ENCODE peak calls at places on chromosomes 6 and 20, in four cellular contexts. N is OCI-LY7, D is PC-9, Q is IMR-90. I is an unnamed sample.

GRCh38 chr6:99393366-99393697 is 663 bp downstream of the COQ3 start:
- DNase-seq in N (no peak), D (no peak), Q (no peak), I (no peak)

GRCh38 chr20:2421247-2421646 is 40.5 kb downstream of the TGM6 start:
- DNase-seq in N (no peak), D (no peak), Q (no peak), I (no peak)

GRCh38 chr20:42530855-42531674 is 658.6 kb downstream of the PTPRT start:
- DNase-seq in N (peak; percentile 40), Q (no peak), D (peak; percentile 1), I (no peak)

GRCh38 chr6:110125361-110125760 is 54.1 kb downstream of the WASF1 start:
- DNase-seq in N (no peak), Q (no peak), D (no peak), I (no peak)

GRCh38 chr6:169656626-169657610 is 44.9 kb downstream of the WDR27 start:
- DNase-seq in N (no peak), Q (no peak), D (no peak), I (no peak)

GRCh38 chr20:25022680-25023079 is 30.1 kb upstream of the APMAP start:
- DNase-seq in N (no peak), D (peak; percentile 90), Q (no peak), I (no peak)

GRCh38 chr20:21706345-21707195 is 1.1 kb downstream of the PAX1 start:
- DNase-seq in N (no peak), Q (no peak), D (no peak), I (no peak)

GRCh38 chr6:112502348-112503130 is 155.4 kb downstream of the RFPL4B start:
- DNase-seq in D (no peak), N (no peak), Q (peak; percentile 41), I (no peak)

GRCh38 chr6:127266892-127267741 is 453 bp downstream of the RNF146 start:
- DNase-seq in D (no peak), Q (peak; percentile 32), N (peak; percentile 73), I (peak; percentile 15)

GRCh38 chr20:11204926-11205768 is 531.3 kb upstream of the JAG1 start:
- DNase-seq in N (peak; percentile 50), D (peak; percentile 54), Q (peak; percentile 71), I (peak; percentile 10)

GRCh38 chr6:125981566-125982185 is 4.7 kb upstream of the TRMT11 start:
- DNase-seq in Q (peak; percentile 64), D (no peak), N (no peak), I (no peak)

GRCh38 chr6:2450546-2450945 is 205.1 kb upstream of the GMDS start:
- DNase-seq in N (no peak), Q (no peak), D (peak; percentile 19), I (no peak)

GRCh38 chr20:19802492-19803158 is 44.6 kb downstream of the RIN2 start:
- DNase-seq in N (no peak), Q (peak; percentile 39), D (peak; percentile 59), I (no peak)

GRCh38 chr20:31515775-31516107 is 1.5 kb downstream of the HM13 start:
- DNase-seq in N (peak; percentile 6), D (no peak), Q (no peak), I (no peak)

GRCh38 chr20:8254911-8255582 is 123.0 kb downstream of the PLCB1 start:
- DNase-seq in Q (peak; percentile 82), D (no peak), N (no peak), I (no peak)

GRCh38 chr6:69816569-69816968 is 19.8 kb upstream of the LMBRD1 start:
- DNase-seq in Q (no peak), D (no peak), N (peak; percentile 60), I (no peak)

GRCh38 chr6:99185525-99185924 is 163.9 kb downstream of the FAXC start:
- DNase-seq in N (no peak), Q (no peak), D (no peak), I (no peak)

GRCh38 chr6:18343741-18344140 is 43.4 kb upstream of the RNF144B start:
- DNase-seq in N (no peak), D (no peak), Q (peak; percentile 95), I (no peak)

GRCh38 chr6:100134297-100134696 is 140.3 kb upstream of the MCHR2 start:
- DNase-seq in D (no peak), Q (no peak), N (no peak), I (no peak)

GRCh38 chr6:44072959-44073611 is 54.2 kb downstream of the MRPL14 start:
- DNase-seq in Q (peak; percentile 88), N (peak; percentile 94), D (peak; percentile 77), I (peak; percentile 72)

GRCh38 chr6:158416841-158417759 is 104.8 kb downstream of the TULP4 start:
- DNase-seq in D (no peak), N (no peak), Q (peak; percentile 11), I (no peak)

GRCh38 chr6:104887350-104887749 is 27.6 kb upstream of the HACE1 start:
- DNase-seq in N (peak; percentile 30), D (peak; percentile 5), Q (peak; percentile 47), I (no peak)

GRCh38 chr20:7926767-7927166 is 13.5 kb downstream of the HAO1 start:
- DNase-seq in D (no peak), N (peak; percentile 42), Q (peak; percentile 53), I (no peak)

GRCh38 chr6:111564482-111564945 is 41.2 kb downstream of the TRAF3IP2 start:
- DNase-seq in N (no peak), Q (peak; percentile 74), D (peak; percentile 16), I (no peak)

GRCh38 chr6:41967312-41968287 is 26.0 kb upstream of the CCND3 start:
- DNase-seq in D (peak; percentile 50), Q (peak; percentile 30), N (no peak), I (no peak)

GRCh38 chr6:114009192-114009591 is 38.2 kb upstream of the HDAC2 start:
- DNase-seq in Q (no peak), D (no peak), N (no peak), I (no peak)

GRCh38 chr6:70241031-70241430 is 61.9 kb downstream of the COL9A1 start:
- DNase-seq in N (no peak), D (no peak), Q (no peak), I (no peak)

GRCh38 chr6:90411292-90411781 is 114.7 kb upstream of the BACH2 start:
- DNase-seq in N (no peak), D (peak; percentile 81), Q (no peak), I (no peak)

GRCh38 chr20:45834797-45835161 is 1.2 kb downstream of the SNX21 start:
- DNase-seq in N (no peak), D (no peak), Q (no peak), I (no peak)

GRCh38 chr6:47187883-47188587 is 121.7 kb downstream of the TNFRSF21 start:
- DNase-seq in N (no peak), D (peak; percentile 26), Q (peak; percentile 69), I (no peak)

GRCh38 chr6:130134594-130134993 is 88.2 kb downstream of the SAMD3 start:
- DNase-seq in Q (peak; percentile 16), N (no peak), D (no peak), I (no peak)

GRCh38 chr20:24768226-24768625 is 180.8 kb upstream of the CST7 start:
- DNase-seq in D (no peak), N (no peak), Q (no peak), I (no peak)

GRCh38 chr6:131129657-131130545 is 5.4 kb upstream of the AKAP7 start:
- DNase-seq in Q (no peak), N (no peak), D (no peak), I (no peak)

GRCh38 chr6:20215310-20215709 is 3.0 kb upstream of the MBOAT1 start:
- DNase-seq in D (no peak), Q (no peak), N (no peak), I (no peak)

GRCh38 chr6:21826031-21826430 is 232.5 kb downstream of the SOX4 start:
- DNase-seq in Q (peak; percentile 42), N (no peak), D (no peak), I (no peak)
- H3K4me1 ChIP-seq in Q (peaks cover 7% of the 10 kb centered on the region), N (peaks cover 5% of the 10 kb centered on the region), D (no peaks in the 10 kb centered on the region), I (no peaks in the 10 kb centered on the region)

GRCh38 chr6:85591207-85591606 is 2.5 kb downstream of the SNX14 start:
- DNase-seq in Q (no peak), D (no peak), N (no peak), I (no peak)

GRCh38 chr6:85594197-85594930 is 706 bp upstream of the SNX14 start:
- DNase-seq in Q (peak; percentile 30), D (no peak), N (peak; percentile 52), I (no peak)

GRCh38 chr6:85592044-85592443 is 1.6 kb downstream of the SNX14 start:
- DNase-seq in N (no peak), Q (no peak), D (no peak), I (no peak)

DNA sequence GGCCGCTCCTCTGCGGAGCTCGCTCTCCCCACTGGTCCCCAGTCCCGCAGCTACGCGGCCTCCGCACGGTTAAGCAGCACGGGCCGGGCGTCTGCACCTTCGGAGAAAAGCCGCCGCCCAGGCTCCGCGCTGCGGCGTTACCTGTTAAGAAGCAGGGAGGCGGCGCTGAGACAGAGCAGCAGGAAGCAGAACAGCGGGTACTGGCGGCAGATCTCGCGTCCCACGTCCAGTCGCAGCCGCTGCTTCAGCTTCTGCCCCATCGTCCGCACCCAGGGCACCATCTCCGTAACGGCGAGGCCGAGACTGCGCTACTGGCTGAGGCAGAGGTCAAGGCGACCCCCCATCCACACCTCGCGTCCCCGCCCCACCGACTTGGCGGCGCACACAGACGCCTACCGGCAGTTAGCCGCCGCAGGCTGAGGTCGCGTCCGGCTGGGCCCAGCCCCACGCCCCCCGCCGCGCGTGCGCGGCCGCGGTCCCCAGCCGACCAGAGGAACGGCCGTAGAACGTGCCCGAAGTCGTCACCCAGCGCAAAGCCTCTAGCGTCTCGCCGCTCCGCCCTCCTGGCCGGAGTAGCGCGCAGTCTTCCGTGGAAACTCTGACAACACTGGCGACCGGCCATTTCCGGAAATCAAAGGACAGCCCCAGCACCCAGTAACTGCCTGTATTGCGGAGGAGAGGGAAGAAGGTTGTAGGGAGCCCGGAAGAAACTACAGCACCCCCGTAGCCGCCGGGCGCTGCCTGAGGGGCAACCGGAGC is at the start of gene SNX14:
- DNase-seq in D (peak; percentile 92), N (peak; percentile 93), Q (peak; percentile 94), I (peak; percentile 76)
- TF ChIP-seq CTCF in D (no peak), N (no peak), Q (peak; percentile 10), I (no peak)

GRCh38 chr6:96545882-96546281 is 17.0 kb upstream of the FHL5 start:
- DNase-seq in D (no peak), N (no peak), Q (no peak), I (no peak)
- H3K36me3 ChIP-seq in D (peaks cover 16% of the 10 kb centered on the region), N (peaks cover 72% of the 10 kb centered on the region), Q (peaks cover 17% of the 10 kb centered on the region), I (peaks cover 46% of the 10 kb centered on the region)

DNA sequence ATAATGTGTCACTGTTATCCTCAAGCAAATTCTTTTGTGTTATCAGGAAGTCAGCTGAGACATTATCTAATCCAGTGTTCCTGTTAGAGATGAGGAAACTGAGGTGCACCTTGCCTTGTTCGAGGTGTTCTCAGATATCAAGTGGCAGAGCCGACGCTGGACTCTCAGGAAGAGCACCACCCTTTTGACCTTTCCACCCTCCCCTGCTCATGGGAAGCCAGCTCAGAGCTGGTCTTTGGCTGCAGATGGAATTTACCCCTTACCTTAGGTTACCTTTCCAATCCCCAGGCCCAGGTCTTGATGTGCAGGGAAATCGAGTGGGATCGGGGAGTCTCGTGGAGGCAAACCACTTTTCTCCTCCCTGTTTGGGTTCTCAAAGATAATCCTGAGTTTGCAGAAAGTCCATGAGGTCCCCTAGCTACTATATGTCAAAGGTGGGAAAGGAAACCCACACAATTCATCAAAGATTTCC is 62.9 kb upstream of the PIM1 start:
- DNase-seq in N (no peak), D (no peak), Q (no peak), I (no peak)
- H3K4me1 ChIP-seq in N (peaks cover 37% of the 10 kb centered on the region), D (peaks cover 60% of the 10 kb centered on the region), Q (peaks cover 15% of the 10 kb centered on the region), I (peaks cover 14% of the 10 kb centered on the region)

DNA sequence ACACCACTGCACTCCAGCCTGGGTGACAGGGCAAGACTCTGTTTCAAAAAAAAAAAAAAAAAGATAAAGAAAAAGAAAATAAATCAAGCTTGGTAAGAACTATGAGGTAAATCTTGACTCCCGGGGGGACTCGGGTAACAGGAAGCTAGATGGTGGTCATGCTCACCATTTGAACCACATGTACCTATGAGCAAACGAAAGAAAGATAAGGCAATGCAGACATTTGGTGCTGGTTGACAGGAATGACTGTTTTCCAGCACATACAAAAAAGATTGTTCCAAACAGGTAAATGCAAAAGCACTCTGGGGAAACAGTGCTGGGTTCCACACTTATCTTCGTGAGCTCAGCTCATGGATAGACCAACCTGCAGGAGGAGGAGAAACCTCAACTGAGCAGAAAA is 22.8 kb upstream of the PTPN1 start:
- DNase-seq in D (no peak), N (no peak), Q (no peak), I (no peak)
- TF ChIP-seq CTCF in D (no peak), N (no peak), Q (no peak), I (no peak)